ENCODE peak calls at places on chromosome 7, in seven cellular contexts. D is neural progenitor cell, V is HCT116, C is A549, X is RWPE1, A is BE2C, I is uterus. F is an unnamed sample.

GRCh38 chr7:25832456-25832855 is 319.5 kb upstream of the NFE2L3 start:
- DNase-seq in D (no peak), V (no peak), C (no peak), X (no peak), A (no peak), I (no peak), F (no peak)

GRCh38 chr7:110205899-110206298 is 885.0 kb upstream of the LRRN3 start:
- DNase-seq in D (no peak), V (no peak), C (no peak), X (no peak), A (no peak), I (no peak), F (no peak)

GRCh38 chr7:39613577-39613976 is 9.8 kb upstream of the RALA start:
- DNase-seq in D (no peak), V (no peak), C (no peak), X (no peak), A (no peak), I (no peak), F (no peak)

GRCh38 chr7:130941322-130942210 is 207.6 kb upstream of the KLF14 start:
- DNase-seq in D (no peak), V (no peak), C (peak), X (no peak), A (peak), I (peak), F (no peak)

GRCh38 chr7:123748171-123748733 is 551 bp downstream of the WASL start:
- DNase-seq in D (peak), V (no peak), C (peak), X (peak), A (peak), I (peak), F (peak)

GRCh38 chr7:157525501-157525915 is 188.7 kb downstream of the DNAJB6 start:
- DNase-seq in D (no peak), V (peak), C (no peak), X (no peak), A (no peak), I (no peak), F (no peak)

GRCh38 chr7:69723663-69724062 is 125.4 kb downstream of the AUTS2 start:
- DNase-seq in D (no peak), V (no peak), C (no peak), X (no peak), A (no peak), I (no peak), F (no peak)

GRCh38 chr7:152868122-152869040 is 108.8 kb downstream of the ACTR3B start:
- DNase-seq in D (no peak), V (no peak), C (no peak), X (no peak), A (no peak), I (no peak), F (no peak)

GRCh38 chr7:67843615-67844014 is 847.0 kb downstream of the TYW1 start:
- DNase-seq in D (no peak), V (no peak), C (no peak), X (no peak), A (no peak), I (no peak), F (no peak)

GRCh38 chr7:109111086-109111485 is 541.4 kb downstream of the DNAJB9 start:
- DNase-seq in D (no peak), V (no peak), C (no peak), X (no peak), A (no peak), I (no peak), F (no peak)

GRCh38 chr7:142581341-142581740 is 167.9 kb upstream of the PRSS1 start:
- DNase-seq in D (no peak), V (no peak), C (no peak), X (peak), A (no peak), I (no peak), F (no peak)

GRCh38 chr7:64888901-64889685 is 14.0 kb upstream of the ZNF273 start:
- DNase-seq in D (peak), V (no peak), C (no peak), X (no peak), A (no peak), I (no peak), F (peak)

GRCh38 chr7:54426406-54426805 is 115.8 kb upstream of the VSTM2A start:
- DNase-seq in D (no peak), V (no peak), C (no peak), X (no peak), A (no peak), I (no peak), F (no peak)

GRCh38 chr7:116180302-116180701 is 30.0 kb upstream of the TES start:
- DNase-seq in D (peak), V (peak), C (peak), X (peak), A (no peak), I (peak), F (peak)

GRCh38 chr7:90759752-90760151 is 163.6 kb downstream of the CDK14 start:
- DNase-seq in D (no peak), V (no peak), C (no peak), X (no peak), A (no peak), I (no peak), F (no peak)

GRCh38 chr7:33459340-33459751 is 330.0 kb downstream of the BBS9 start:
- DNase-seq in D (peak), V (peak), C (no peak), X (peak), A (peak), I (no peak), F (peak)

GRCh38 chr7:108109216-108109908 is 20.8 kb downstream of the LAMB4 start:
- DNase-seq in D (peak), V (peak), C (peak), X (peak), A (peak), I (no peak), F (no peak)
- TF ChIP-seq CTCF in D (peak), V (peak), C (peak), X (peak), A (peak), I (no peak), F (peak)

GRCh38 chr7:100398239-100398638 is 25.0 kb downstream of the PILRA start:
- DNase-seq in D (no peak), V (no peak), C (no peak), X (no peak), A (no peak), I (no peak), F (no peak)

GRCh38 chr7:100396421-100396982 is 23.2 kb downstream of the PILRA start:
- DNase-seq in D (no peak), V (no peak), C (no peak), X (no peak), A (no peak), I (no peak), F (no peak)

GRCh38 chr7:100400041-100400440 is 26.8 kb downstream of the PILRA start:
- DNase-seq in D (no peak), V (no peak), C (no peak), X (no peak), A (no peak), I (no peak), F (no peak)

GRCh38 chr7:100400656-100401055 is 27.4 kb downstream of the PILRA start:
- DNase-seq in D (peak), V (peak), C (no peak), X (no peak), A (peak), I (no peak), F (peak)

DNA sequence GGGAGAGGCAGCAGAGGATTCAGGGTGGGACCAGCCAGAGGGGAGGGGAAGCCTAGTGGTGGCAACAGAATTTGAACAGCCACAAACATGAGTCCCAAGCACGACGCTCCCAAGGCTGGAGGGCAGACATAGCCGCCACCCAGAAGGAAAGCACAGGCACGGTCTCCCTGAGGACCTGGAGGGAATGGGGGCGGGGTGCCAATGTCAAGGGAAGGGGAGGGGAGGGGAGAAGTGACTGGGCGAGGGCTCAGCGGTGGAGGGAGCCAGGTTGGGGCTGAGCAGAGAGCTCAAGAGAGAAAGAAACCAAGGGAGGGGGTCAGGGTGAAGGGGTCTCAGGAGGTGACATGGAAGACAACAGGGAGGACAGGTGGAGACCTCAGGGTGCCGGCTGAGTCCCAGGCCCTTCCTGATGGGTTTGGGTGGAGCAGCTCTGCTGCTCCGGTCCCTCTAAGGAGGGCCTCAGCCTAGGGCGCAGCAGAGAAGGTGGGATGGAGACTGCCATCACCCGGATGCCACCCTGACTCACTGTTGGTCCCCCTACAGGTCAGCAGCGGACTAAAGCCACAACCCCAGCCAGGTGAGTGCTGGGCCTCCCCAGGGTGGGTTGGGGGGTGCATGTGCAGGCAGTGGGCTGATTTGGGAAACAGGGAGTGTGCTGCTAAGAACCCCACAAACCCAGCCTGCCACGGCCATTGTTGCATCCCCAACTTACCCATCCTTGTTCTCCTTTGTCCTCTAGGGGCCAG is 24.2 kb downstream of the PILRA start:
- DNase-seq in D (no peak), V (no peak), C (no peak), X (no peak), A (no peak), I (no peak), F (no peak)
- TF ChIP-seq CTCF in D (no peak), V (peak), C (no peak), X (no peak), A (no peak), I (no peak), F (no peak)

GRCh38 chr7:12770227-12770975 is 83.0 kb downstream of the ARL4A start:
- DNase-seq in D (no peak), V (no peak), C (no peak), X (peak), A (no peak), I (peak), F (no peak)
- TF ChIP-seq CTCF in D (no peak), V (no peak), C (no peak), X (no peak), A (no peak), I (no peak), F (no peak)

GRCh38 chr7:95340491-95340890 is 16.2 kb upstream of the PON1 start:
- DNase-seq in D (no peak), V (no peak), C (no peak), X (no peak), A (no peak), I (no peak), F (no peak)

GRCh38 chr7:95342642-95343252 is 18.4 kb upstream of the PON1 start:
- DNase-seq in D (peak), V (no peak), C (no peak), X (no peak), A (no peak), I (no peak), F (no peak)

GRCh38 chr7:95338832-95339231 is 14.5 kb upstream of the PON1 start:
- DNase-seq in D (no peak), V (no peak), C (no peak), X (no peak), A (no peak), I (no peak), F (no peak)

DNA sequence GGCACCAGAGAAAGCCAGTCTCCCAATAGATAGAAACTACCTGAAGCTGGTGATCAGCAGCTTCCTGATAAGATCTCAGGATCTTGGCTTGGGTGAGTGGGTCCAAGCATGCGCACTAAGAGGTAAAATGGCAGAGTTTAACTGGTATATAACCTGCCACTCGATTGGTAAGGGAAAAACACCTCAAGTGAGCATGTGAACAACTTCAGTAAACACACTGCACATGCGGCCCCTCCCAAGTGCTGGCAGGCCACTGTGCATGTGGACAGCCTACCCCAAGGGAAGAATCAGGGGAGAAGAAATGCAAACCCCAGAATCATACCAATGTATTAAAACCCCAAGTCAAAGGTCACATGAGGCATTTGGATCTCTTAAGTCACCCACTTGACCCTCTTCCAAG is 17.7 kb upstream of the PON1 start:
- DNase-seq in D (no peak), V (no peak), C (no peak), X (no peak), A (no peak), I (no peak), F (no peak)
- TF ChIP-seq CTCF in D (no peak), V (no peak), C (no peak), X (no peak), A (no peak), I (no peak), F (no peak)

GRCh38 chr7:2452074-2452507 is 24.1 kb downstream of the GRIFIN start:
- DNase-seq in D (no peak), V (no peak), C (no peak), X (no peak), A (peak), I (no peak), F (no peak)

GRCh38 chr7:2446676-2447075 is 29.5 kb downstream of the GRIFIN start:
- DNase-seq in D (no peak), V (no peak), C (no peak), X (no peak), A (no peak), I (no peak), F (no peak)

GRCh38 chr7:2451171-2452073 is 24.8 kb downstream of the GRIFIN start:
- DNase-seq in D (peak), V (peak), C (peak), X (peak), A (peak), I (peak), F (peak)

GRCh38 chr7:2452643-2453270 is 23.4 kb downstream of the GRIFIN start:
- DNase-seq in D (no peak), V (no peak), C (no peak), X (no peak), A (no peak), I (no peak), F (no peak)

GRCh38 chr7:2450198-2451107 is 25.7 kb downstream of the GRIFIN start:
- DNase-seq in D (no peak), V (no peak), C (no peak), X (no peak), A (no peak), I (no peak), F (no peak)
- TF ChIP-seq CTCF in D (no peak), V (no peak), C (no peak), X (no peak), A (no peak), I (no peak), F (no peak)

GRCh38 chr7:132819648-132820047 is 243.4 kb upstream of the PLXNA4 start:
- DNase-seq in D (no peak), V (no peak), C (no peak), X (no peak), A (no peak), I (no peak), F (no peak)
- TF ChIP-seq CTCF in D (no peak), V (no peak), C (no peak), X (no peak), A (no peak), I (no peak), F (no peak)

GRCh38 chr7:16079723-16080122 is 341.6 kb downstream of the CRPPA start:
- DNase-seq in D (no peak), V (no peak), C (no peak), X (no peak), A (no peak), I (no peak), F (no peak)

GRCh38 chr7:16080131-16080530 is 341.2 kb downstream of the CRPPA start:
- DNase-seq in D (no peak), V (no peak), C (no peak), X (no peak), A (no peak), I (no peak), F (no peak)

GRCh38 chr7:16083931-16084330 is 337.4 kb downstream of the CRPPA start:
- DNase-seq in D (no peak), V (peak), C (peak), X (peak), A (no peak), I (no peak), F (no peak)

GRCh38 chr7:16078076-16078952 is 343.0 kb downstream of the CRPPA start:
- DNase-seq in D (peak), V (peak), C (peak), X (peak), A (peak), I (no peak), F (peak)
- TF ChIP-seq CTCF in D (peak), V (peak), C (peak), X (peak), A (peak), I (peak), F (peak)

GRCh38 chr7:22728416-22729029 is 1.5 kb downstream of the IL6 start:
- DNase-seq in D (peak), V (peak), C (peak), X (peak), A (no peak), I (no peak), F (no peak)
- TF ChIP-seq CTCF in D (peak), V (peak), C (peak), X (peak), A (peak), I (peak), F (peak)

GRCh38 chr7:95871078-95871848 is 98.9 kb downstream of the DYNC1I1 start:
- DNase-seq in D (peak), V (peak), C (peak), X (peak), A (peak), I (no peak), F (peak)

GRCh38 chr7:95863623-95864022 is 91.3 kb downstream of the DYNC1I1 start:
- DNase-seq in D (no peak), V (no peak), C (no peak), X (no peak), A (no peak), I (no peak), F (no peak)

GRCh38 chr7:95867309-95867708 is 95.0 kb downstream of the DYNC1I1 start:
- DNase-seq in D (peak), V (no peak), C (no peak), X (no peak), A (no peak), I (no peak), F (no peak)

GRCh38 chr7:95861041-95861440 is 88.7 kb downstream of the DYNC1I1 start:
- DNase-seq in D (no peak), V (no peak), C (no peak), X (no peak), A (no peak), I (no peak), F (no peak)

DNA sequence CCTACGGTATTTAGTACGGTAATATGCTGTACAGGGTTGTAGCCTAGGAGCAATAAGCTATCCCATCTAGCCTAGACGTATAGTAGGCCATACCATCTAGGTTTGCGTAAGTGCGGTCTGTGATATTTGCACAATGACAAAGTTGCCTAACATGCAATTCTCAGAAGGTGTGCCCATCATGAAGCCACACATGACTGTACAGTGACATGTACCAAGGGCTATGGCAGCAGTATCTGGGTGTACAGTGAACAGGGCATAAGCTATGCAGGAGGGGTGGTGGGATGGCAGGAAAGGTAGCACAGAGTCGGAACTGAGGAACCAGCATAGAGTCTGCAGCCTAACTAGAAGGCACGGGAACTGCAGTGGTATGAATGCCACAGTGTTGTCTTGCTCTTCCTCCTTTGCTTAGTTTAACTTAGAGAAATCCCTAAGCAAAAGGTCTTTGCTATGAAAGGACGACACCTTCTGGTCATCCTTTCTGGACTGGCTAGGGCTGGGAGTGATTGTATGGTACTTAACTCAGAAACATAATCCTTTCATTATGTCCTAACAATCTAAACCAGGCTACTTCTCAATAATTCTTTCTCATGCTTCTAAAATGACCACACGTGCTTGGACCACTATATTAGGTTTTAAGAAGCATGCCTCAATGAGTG is 93.5 kb downstream of the DYNC1I1 start:
- DNase-seq in D (peak), V (peak), C (no peak), X (no peak), A (no peak), I (no peak), F (no peak)
- TF ChIP-seq CTCF in D (peak), V (peak), C (peak), X (no peak), A (peak), I (no peak), F (peak)

DNA sequence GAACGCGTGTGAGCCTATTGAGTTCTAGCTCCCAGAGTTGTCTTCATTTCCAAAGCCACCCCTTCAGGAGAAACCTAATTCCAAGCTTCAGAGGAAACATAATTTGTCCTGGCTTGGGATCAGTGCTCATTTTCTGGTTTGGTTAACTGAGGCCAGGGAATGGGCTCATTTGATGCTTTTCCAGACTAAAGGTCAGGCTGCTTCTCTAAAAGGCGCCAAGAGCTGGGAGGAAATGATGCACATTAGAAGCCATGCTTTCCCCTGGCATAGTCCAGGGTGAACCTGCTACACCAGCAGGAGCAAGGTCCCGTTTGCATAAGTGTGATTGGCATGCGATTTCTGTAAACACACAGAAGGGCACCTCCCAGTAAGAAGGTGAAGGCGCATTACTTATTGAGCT is 435.0 kb downstream of the GALNT17 start:
- DNase-seq in D (no peak), V (no peak), C (no peak), X (no peak), A (no peak), I (no peak), F (no peak)
- TF ChIP-seq CTCF in D (no peak), V (no peak), C (no peak), X (no peak), A (no peak), I (no peak), F (no peak)